ENCODE peak calls at places on chromosomes 16 and 17, in five cellular contexts. N is RPMI7951; T is GM04504; U is activated CD4-positive, alpha-beta T cell treated with anti-CD3 and anti-CD28 coated beads, Interleukin-2, amount 50 U/mL, for 48 hours; Z is aorta. B is an unnamed sample.

GRCh38 chr17:1920948-1921351 is 91.1 kb downstream of the RPA1 start:
- DNase-seq in N (no peak), T (no peak), U (no peak), Z (no peak), B (no peak)

GRCh38 chr16:49748322-49748721 is 107.6 kb downstream of the ZNF423 start:
- DNase-seq in N (no peak), T (no peak), U (peak; percentile 36), Z (no peak), B (no peak)

GRCh38 chr17:30378191-30378796 is 433 bp upstream of the CPD start:
- DNase-seq in N (peak; percentile 23), T (no peak), U (peak; percentile 49), Z (peak; percentile 80), B (no peak)

GRCh38 chr16:80931985-80932720 is 74.5 kb downstream of the CMC2 start:
- DNase-seq in N (peak; percentile 52), T (peak; percentile 39), U (peak; percentile 32), Z (peak; percentile 85), B (peak; percentile 56)

GRCh38 chr17:73166731-73167581 is 2.1 kb downstream of the SSTR2 start:
- DNase-seq in N (peak; percentile 52), T (no peak), U (no peak), Z (no peak), B (no peak)

GRCh38 chr16:72620853-72621252 is 427.1 kb downstream of the ZFHX3 start:
- DNase-seq in N (no peak), T (no peak), U (no peak), Z (no peak), B (no peak)

GRCh38 chr16:79601092-79601977 is 798 bp upstream of the MAF start:
- DNase-seq in N (peak; percentile 49), T (no peak), U (no peak), Z (peak; percentile 86), B (no peak)

GRCh38 chr16:15616068-15616467 is 26.9 kb downstream of the MARF1 start:
- DNase-seq in N (no peak), T (no peak), U (no peak), Z (no peak), B (no peak)